ENCODE peak calls at places on chromosomes 7 and 10, in four cellular contexts. F, Q, U and T are unnamed samples.

GRCh38 chr7:136947347-136947746 is 78.9 kb downstream of the CHRM2 start:
- DNase-seq in F (no peak), Q (no peak), U (no peak), T (no peak)

GRCh38 chr10:63466168-63466935 is 575 bp upstream of the JMJD1C start:
- DNase-seq in F (no peak), Q (peak), U (no peak), T (no peak)

GRCh38 chr10:57457972-57458512 is 809.7 kb downstream of the IPMK start:
- DNase-seq in F (no peak), Q (no peak), U (no peak), T (no peak)

GRCh38 chr10:13707156-13707881 is 120.6 kb downstream of the PRPF18 start:
- DNase-seq in F (peak), Q (peak), U (peak), T (no peak)

GRCh38 chr7:123941391-123942180 is 16.5 kb downstream of the SPAM1 start:
- DNase-seq in F (no peak), Q (no peak), U (no peak), T (no peak)

GRCh38 chr10:91340613-91341362 is 69.4 kb upstream of the HECTD2 start:
- DNase-seq in F (peak), Q (peak), U (peak), T (no peak)

GRCh38 chr10:131804551-131805295 is 96.1 kb upstream of the PPP2R2D start:
- DNase-seq in F (peak), Q (no peak), U (no peak), T (no peak)

GRCh38 chr10:23439452-23439919 is 611 bp downstream of the OTUD1 start:
- DNase-seq in F (peak), Q (no peak), U (no peak), T (no peak)

GRCh38 chr10:71923138-71923692 is 41.0 kb upstream of the CHST3 start:
- DNase-seq in F (no peak), Q (no peak), U (no peak), T (no peak)

GRCh38 chr7:70389752-70390151 is 742.2 kb upstream of the GALNT17 start:
- DNase-seq in F (no peak), Q (no peak), U (no peak), T (no peak)

GRCh38 chr7:142359694-142360279 is 101.9 kb upstream of the PRSS58 start:
- DNase-seq in F (no peak), Q (no peak), U (no peak), T (no peak)

GRCh38 chr7:24881622-24882021 is 98.4 kb downstream of the OSBPL3 start:
- DNase-seq in F (no peak), Q (no peak), U (no peak), T (no peak)

GRCh38 chr7:50848203-50848602 is 65.5 kb upstream of the GRB10 start:
- DNase-seq in F (no peak), Q (no peak), U (no peak), T (no peak)

GRCh38 chr10:88962336-88962735 is 9.8 kb upstream of the ACTA2 start:
- DNase-seq in F (no peak), Q (no peak), U (no peak), T (no peak)

GRCh38 chr10:73647211-73647874 is 6.1 kb upstream of the MYOZ1 start:
- DNase-seq in F (peak), Q (no peak), U (peak), T (no peak)

GRCh38 chr10:15877836-15878576 is 17.7 kb upstream of the MINDY3 start:
- DNase-seq in F (no peak), Q (no peak), U (no peak), T (no peak)

GRCh38 chr10:16449454-16449853 is 12.6 kb downstream of the PTER start:
- DNase-seq in F (no peak), Q (no peak), U (no peak), T (no peak)

GRCh38 chr10:5509236-5509635 is 9.9 kb upstream of the CALML5 start:
- DNase-seq in F (peak), Q (no peak), U (no peak), T (no peak)

GRCh38 chr7:158317238-158318205 is 270.1 kb downstream of the PTPRN2 start:
- DNase-seq in F (peak), Q (no peak), U (no peak), T (no peak)

GRCh38 chr7:150948791-150949251 is 29.3 kb downstream of the KCNH2 start:
- DNase-seq in F (peak), Q (no peak), U (no peak), T (no peak)

GRCh38 chr7:66549466-66549865 is 79.2 kb upstream of the KCTD7 start:
- DNase-seq in F (peak), Q (no peak), U (no peak), T (no peak)

GRCh38 chr7:99876491-99876890 is 342 bp downstream of the OR2AE1 start:
- DNase-seq in F (no peak), Q (no peak), U (no peak), T (no peak)

GRCh38 chr10:112919721-112920120 is 30.3 kb upstream of the TCF7L2 start:
- DNase-seq in F (no peak), Q (peak), U (no peak), T (no peak)

GRCh38 chr7:150941983-150942590 is 36.0 kb downstream of the KCNH2 start:
- DNase-seq in F (peak), Q (no peak), U (peak), T (peak)

GRCh38 chr10:32211046-32211363 is 136.0 kb downstream of the EPC1 start:
- DNase-seq in F (no peak), Q (no peak), U (no peak), T (no peak)

GRCh38 chr7:155560196-155560595 is 13.8 kb upstream of the CNPY1 start:
- DNase-seq in F (peak), Q (no peak), U (no peak), T (no peak)

GRCh38 chr7:100827330-100828226 is at the start of gene EPHB4:
- DNase-seq in F (peak), Q (peak), U (peak), T (no peak)

GRCh38 chr7:76294344-76295024 is 8.0 kb upstream of the HSPB1 start:
- DNase-seq in F (peak), Q (no peak), U (peak), T (no peak)

GRCh38 chr7:144481863-144482262 is 78.4 kb upstream of the NOBOX start:
- DNase-seq in F (no peak), Q (no peak), U (no peak), T (no peak)

GRCh38 chr7:150317748-150318444 is 5.3 kb upstream of the LRRC61 start:
- DNase-seq in F (no peak), Q (no peak), U (no peak), T (no peak)

GRCh38 chr10:61135276-61135721 is 191.3 kb upstream of the RHOBTB1 start:
- DNase-seq in F (no peak), Q (no peak), U (no peak), T (no peak)

GRCh38 chr10:15346440-15347141 is 24.5 kb downstream of the FAM171A1 start:
- DNase-seq in F (no peak), Q (no peak), U (no peak), T (no peak)

GRCh38 chr10:14302035-14302434 is 28.7 kb downstream of the FRMD4A start:
- DNase-seq in F (no peak), Q (no peak), U (no peak), T (no peak)

GRCh38 chr7:99366646-99367045 is 7.9 kb upstream of the ARPC1B start:
- DNase-seq in F (peak), Q (no peak), U (no peak), T (no peak)

GRCh38 chr7:12814797-12815196 is 127.4 kb downstream of the ARL4A start:
- DNase-seq in F (no peak), Q (no peak), U (no peak), T (no peak)

GRCh38 chr7:149625339-149625946 is 127.8 kb upstream of the ZNF746 start:
- DNase-seq in F (peak), Q (peak), U (peak), T (peak)